ENCODE peak calls at places on chromosome 21, in five cellular contexts. Q is heart right ventricle, U is esophagus squamous epithelium, G is Peyer's patch, T is psoas muscle. B is an unnamed sample.

GRCh38 chr21:46098303-46099141 is 610 bp downstream of the COL6A2 start:
- DNase-seq in Q (peak; percentile 33), U (no peak), G (peak; percentile 51), T (peak; percentile 35), B (peak; percentile 10)

GRCh38 chr21:28871388-28872015 is 121.2 kb downstream of the LTN1 start:
- DNase-seq in Q (no peak), U (no peak), G (no peak), T (no peak), B (peak; percentile 18)

GRCh38 chr21:28758883-28759242 is 233.8 kb downstream of the LTN1 start:
- DNase-seq in Q (no peak), U (no peak), G (no peak), T (no peak), B (no peak)

GRCh38 chr21:17467829-17468228 is 45.0 kb upstream of the CXADR start:
- DNase-seq in Q (no peak), U (no peak), G (no peak), T (no peak), B (no peak)

GRCh38 chr21:45270306-45270821 is 17.3 kb downstream of the POFUT2 start:
- DNase-seq in Q (no peak), U (no peak), G (no peak), T (no peak), B (peak; percentile 3)

GRCh38 chr21:19995253-19995652 is 1003.0 kb upstream of the NCAM2 start:
- DNase-seq in Q (no peak), U (no peak), G (no peak), T (no peak), B (no peak)

GRCh38 chr21:44892536-44893277 is 19.2 kb upstream of the PTTG1IP start:
- DNase-seq in Q (peak; percentile 62), U (no peak), G (peak; percentile 79), T (peak; percentile 70), B (peak; percentile 74)

GRCh38 chr21:39263372-39263771 is 50.1 kb downstream of the BRWD1 start:
- DNase-seq in Q (no peak), U (no peak), G (no peak), T (no peak), B (no peak)

GRCh38 chr21:14273736-14274538 is 58.0 kb downstream of the RBM11 start:
- DNase-seq in Q (peak; percentile 26), U (no peak), G (peak; percentile 95), T (peak; percentile 32), B (peak; percentile 94)

GRCh38 chr21:28177008-28177603 is 815.6 kb downstream of the LTN1 start:
- DNase-seq in Q (no peak), U (no peak), G (no peak), T (no peak), B (no peak)

DNA sequence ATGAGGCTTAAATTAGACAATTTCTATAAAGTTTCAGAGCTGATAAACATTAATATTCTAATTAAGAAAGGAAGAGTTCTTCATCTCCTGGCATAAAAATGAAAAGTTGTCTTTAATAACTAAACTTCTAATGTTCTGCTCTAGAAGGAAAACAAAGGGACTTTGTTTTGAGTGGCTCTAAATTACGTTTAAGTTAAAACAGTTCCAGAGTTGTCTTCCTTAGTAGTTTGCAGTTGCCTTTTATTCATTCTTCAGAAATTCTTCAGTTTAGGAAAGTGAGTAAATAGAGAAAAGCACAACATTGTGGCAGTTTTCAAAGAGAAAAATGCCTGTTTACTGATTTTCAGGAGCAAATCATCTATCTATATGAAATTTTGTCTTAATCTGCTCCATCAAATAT is 86.9 kb downstream of the TTC3 start:
- DNase-seq in Q (no peak), U (no peak), G (no peak), T (no peak), B (no peak)
- H3K36me3 ChIP-seq in Q (peaks cover 100% of the 10 kb centered on the region), U (peaks cover 96% of the 10 kb centered on the region), G (no peaks in the 10 kb centered on the region), T (peaks cover 7% of the 10 kb centered on the region), B (no peaks in the 10 kb centered on the region)

GRCh38 chr21:26448751-26449150 is 124.3 kb downstream of the CYYR1 start:
- DNase-seq in Q (no peak), U (no peak), G (no peak), T (no peak), B (no peak)

GRCh38 chr21:26449161-26449560 is 123.9 kb downstream of the CYYR1 start:
- DNase-seq in Q (no peak), U (no peak), G (no peak), T (no peak), B (no peak)

GRCh38 chr21:26445440-26445839 is 127.6 kb downstream of the CYYR1 start:
- DNase-seq in Q (no peak), U (no peak), G (no peak), T (no peak), B (no peak)

GRCh38 chr21:26451014-26451740 is 121.9 kb downstream of the CYYR1 start:
- DNase-seq in Q (no peak), U (no peak), G (no peak), T (no peak), B (no peak)

GRCh38 chr21:26447932-26448331 is 125.2 kb downstream of the CYYR1 start:
- DNase-seq in Q (no peak), U (no peak), G (no peak), T (no peak), B (no peak)
- H3K4me1 ChIP-seq in Q (no peaks in the 10 kb centered on the region), U (peaks cover 14% of the 10 kb centered on the region), G (no peaks in the 10 kb centered on the region), T (no peaks in the 10 kb centered on the region), B (no peaks in the 10 kb centered on the region)

DNA sequence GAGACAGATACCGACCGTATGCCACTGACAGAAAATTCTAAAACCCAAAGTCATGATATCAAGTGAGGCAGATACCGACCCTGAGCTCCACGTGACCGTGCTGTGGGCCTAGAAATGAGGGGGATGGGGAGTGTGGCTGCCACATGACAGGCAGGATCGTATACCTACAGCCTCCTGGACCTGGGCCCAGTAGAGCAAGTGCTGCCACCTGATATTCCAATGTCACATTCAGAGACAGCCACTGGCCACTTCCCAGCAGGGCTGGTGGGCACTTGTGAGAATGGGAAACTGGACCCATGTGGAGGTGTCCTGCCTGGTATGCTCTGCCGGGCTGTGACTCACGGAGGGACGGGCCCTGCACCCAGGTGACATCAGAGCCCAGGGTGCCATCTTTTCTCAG is 44.6 kb upstream of the CLDN14 start:
- DNase-seq in Q (no peak), U (no peak), G (no peak), T (no peak), B (no peak)
- H3K27ac ChIP-seq in Q (no peak overlapping the region), U (no peak overlapping the region), G (no peak overlapping the region), T (no peak overlapping the region), B (no peak overlapping the region)

GRCh38 chr21:32359719-32360260 is 33.0 kb downstream of the URB1 start:
- DNase-seq in Q (no peak), U (no peak), G (no peak), T (no peak), B (no peak)

GRCh38 chr21:32353002-32353711 is 39.7 kb downstream of the URB1 start:
- DNase-seq in Q (no peak), U (no peak), G (no peak), T (no peak), B (no peak)

GRCh38 chr21:32360401-32360981 is 32.3 kb downstream of the URB1 start:
- DNase-seq in Q (no peak), U (no peak), G (no peak), T (no peak), B (no peak)

GRCh38 chr21:32352556-32352955 is 40.3 kb downstream of the URB1 start:
- DNase-seq in Q (no peak), U (no peak), G (no peak), T (no peak), B (no peak)

DNA sequence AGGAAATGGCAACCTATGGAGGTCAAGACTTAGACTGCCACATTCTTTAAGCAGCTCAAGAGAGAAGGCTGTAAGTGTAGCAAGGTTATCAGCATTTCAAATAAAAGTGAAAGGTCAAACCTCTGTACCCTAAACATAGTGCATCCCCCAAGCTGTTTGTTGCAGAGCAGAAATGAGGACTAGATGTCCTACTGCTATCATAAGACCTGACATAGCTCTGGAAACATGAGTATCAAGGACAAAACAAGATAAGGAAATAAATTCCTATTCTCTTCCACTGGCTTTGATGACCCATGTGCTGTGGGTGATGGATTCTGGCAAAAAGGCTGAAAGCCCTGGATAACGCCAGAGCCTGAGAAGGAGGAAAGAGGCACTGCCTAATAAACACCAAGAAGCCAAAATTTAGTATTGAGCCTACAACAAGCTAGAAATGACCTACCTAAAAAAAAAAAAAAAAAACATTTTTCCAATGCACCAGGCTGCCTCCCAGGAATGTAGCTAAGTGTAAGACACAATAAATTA is 35.9 kb downstream of the URB1 start:
- DNase-seq in Q (no peak), U (no peak), G (no peak), T (no peak), B (no peak)
- H3K36me3 ChIP-seq in Q (peaks cover 100% of the 10 kb centered on the region), U (peaks cover 100% of the 10 kb centered on the region), G (no peaks in the 10 kb centered on the region), T (peaks cover 28% of the 10 kb centered on the region), B (peaks cover 58% of the 10 kb centered on the region)